ENCODE peak calls at places on chromosomes 7 and 10, in four cellular contexts. W is A549, G is BE2C, L is astrocyte of the cerebellum. Z is an unnamed sample.

GRCh38 chr10:6490594-6490993 is 89.5 kb downstream of the PRKCQ start:
- DNase-seq in W (no peak), L (no peak), G (no peak), Z (no peak)

GRCh38 chr10:36534471-36535002 is 590.9 kb upstream of the ANKRD30A start:
- DNase-seq in L (peak), G (no peak), W (peak), Z (peak)

GRCh38 chr7:5296627-5297226 is 14.0 kb downstream of the SLC29A4 start:
- DNase-seq in L (no peak), G (peak), W (no peak), Z (peak)

GRCh38 chr7:158067219-158067930 is 520.2 kb downstream of the PTPRN2 start:
- DNase-seq in L (no peak), W (no peak), G (no peak), Z (no peak)

GRCh38 chr7:102193806-102194205 is 92.9 kb upstream of the SH2B2 start:
- DNase-seq in G (no peak), W (no peak), L (no peak), Z (no peak)

GRCh38 chr10:29183304-29183918 is 105.5 kb upstream of the LYZL1 start:
- DNase-seq in G (no peak), W (no peak), L (no peak), Z (no peak)

GRCh38 chr10:49368256-49368655 is 27.6 kb downstream of the DRGX start:
- DNase-seq in G (no peak), W (no peak), L (no peak), Z (no peak)

GRCh38 chr7:144534196-144534595 is 130.7 kb upstream of the NOBOX start:
- DNase-seq in G (no peak), L (no peak), W (no peak), Z (no peak)

GRCh38 chr10:126430512-126430911 is 42.2 kb upstream of the ADAM12 start:
- DNase-seq in L (no peak), W (no peak), G (no peak), Z (no peak)

GRCh38 chr7:47100815-47101435 is 481.0 kb downstream of the TNS3 start:
- DNase-seq in G (peak), L (peak), W (peak), Z (peak)

GRCh38 chr10:70331486-70332268 is 47.9 kb upstream of the NPFFR1 start:
- DNase-seq in L (peak), G (peak), W (peak), Z (no peak)

GRCh38 chr7:140676303-140676702 is 3.6 kb downstream of the ADCK2 start:
- DNase-seq in G (no peak), L (no peak), W (no peak), Z (no peak)

GRCh38 chr7:140675726-140676125 is 3.0 kb downstream of the ADCK2 start:
- DNase-seq in G (no peak), W (no peak), L (no peak), Z (no peak)

GRCh38 chr7:140673770-140674155 is 1.0 kb downstream of the ADCK2 start:
- DNase-seq in G (no peak), L (no peak), W (no peak), Z (no peak)

GRCh38 chr7:140674356-140674800 is 1.6 kb downstream of the ADCK2 start:
- DNase-seq in L (no peak), G (no peak), W (no peak), Z (no peak)

DNA sequence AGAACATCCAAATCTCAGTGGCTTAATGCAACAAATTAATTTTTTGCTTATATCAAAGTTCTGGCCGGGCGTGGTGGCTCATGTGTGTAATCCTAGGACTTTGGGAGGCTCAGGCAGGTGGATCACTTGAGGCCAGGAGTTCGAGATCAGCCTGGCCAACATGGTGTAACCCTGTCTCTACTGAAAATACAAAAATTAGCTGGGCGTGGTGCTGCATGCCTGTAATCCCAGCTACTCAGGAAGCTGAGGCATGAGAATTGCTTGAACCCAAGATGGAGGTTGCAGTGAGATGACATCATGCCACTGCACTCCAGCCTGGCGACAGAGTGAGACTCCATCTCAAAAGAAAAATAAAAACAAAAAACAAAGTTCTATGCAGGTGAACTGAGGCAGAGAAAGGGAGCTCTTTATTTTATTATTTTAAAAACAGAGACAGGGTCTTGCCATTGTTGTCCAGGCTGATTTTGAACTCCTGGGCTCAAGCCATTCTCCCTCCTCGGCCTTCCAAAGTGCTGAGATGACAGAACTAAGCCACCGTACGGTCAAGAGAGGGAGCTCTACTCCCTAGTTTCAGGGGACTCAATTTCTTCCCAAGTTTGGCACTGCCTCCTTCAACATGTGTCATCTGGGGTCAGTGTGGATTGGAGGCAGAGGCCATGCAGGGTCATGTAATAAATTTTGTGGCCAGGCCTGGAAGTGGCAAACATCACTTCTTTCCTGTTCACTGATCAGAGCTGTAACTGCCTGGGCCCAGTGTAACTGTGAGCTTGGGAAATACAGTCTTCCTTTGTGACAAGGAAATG is 2.4 kb downstream of the ADCK2 start:
- DNase-seq in L (peak), W (peak), G (peak), Z (no peak)
- TF ChIP-seq CTCF in L (peak), W (peak), G (peak), Z (no peak)

DNA sequence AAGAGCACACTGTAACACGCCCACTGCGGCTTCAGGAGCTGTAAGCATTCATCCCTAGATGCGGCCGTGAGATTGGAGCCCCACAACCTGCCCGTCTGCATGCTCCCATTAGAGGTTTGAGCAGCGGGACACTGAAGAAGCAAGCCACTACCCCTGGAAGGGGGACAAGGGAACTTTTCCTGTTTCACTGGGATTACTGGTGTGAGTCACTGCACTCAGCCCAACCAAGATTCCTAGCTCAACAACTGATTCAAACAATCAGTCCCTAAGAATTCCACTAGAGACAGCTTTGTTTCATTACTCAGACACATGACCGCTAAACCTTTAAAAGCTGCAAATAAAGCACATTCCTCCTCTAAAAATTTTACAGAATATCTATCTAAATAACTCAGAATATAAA is 69.8 kb downstream of the ORC5 start:
- DNase-seq in G (no peak), L (peak), W (no peak), Z (no peak)
- TF ChIP-seq CTCF in G (no peak), L (no peak), W (no peak), Z (no peak)

DNA sequence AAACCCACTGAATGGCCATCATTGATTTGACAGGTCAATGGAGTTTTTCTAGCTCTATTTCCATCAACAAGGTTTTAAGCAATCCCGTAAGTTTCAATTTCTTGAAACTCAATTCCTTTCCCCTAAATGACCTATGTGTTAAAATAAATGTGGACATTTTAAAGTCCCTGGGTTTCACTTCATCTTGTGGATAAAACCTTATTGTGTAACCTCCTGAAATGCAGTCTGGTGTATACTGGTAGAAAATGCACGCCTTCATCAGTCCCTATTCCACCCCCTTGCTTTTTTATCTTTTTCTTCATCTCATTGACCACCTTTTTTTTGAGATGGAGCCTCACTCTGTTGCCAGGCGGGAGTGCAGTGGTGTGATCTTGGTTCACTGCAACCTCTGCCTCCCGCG is 8.9 kb upstream of the C7orf33 start:
- DNase-seq in W (no peak), L (no peak), G (no peak), Z (no peak)
- TF ChIP-seq CTCF in W (no peak), L (no peak), G (no peak), Z (no peak)

GRCh38 chr7:22670422-22670815 is 56.6 kb upstream of the IL6 start:
- DNase-seq in L (no peak), G (no peak), W (no peak), Z (no peak)
- TF ChIP-seq CTCF in L (no peak), G (no peak), W (no peak), Z (no peak)

Z was measured in glutamatergic neuron.